ENCODE peak calls at places on chromosome 5, in ten cellular contexts. One of them, this sample, is unnamed.
A peak's percentile ranks its signal among the peaks of the same experiment; 100 is the strongest.

GRCh38 chr5:139294372-139295165 is 1.0 kb downstream of the MATR3 start:
- DNase-seq in A549: peak; percentile 91
- DNase-seq in heart left ventricle: peak; percentile 78
- DNase-seq in AG04449: no peak
- DNase-seq in dorsolateral prefrontal cortex: peak; percentile 68
- DNase-seq in naive thymus-derived CD4-positive, alpha-beta T cell: peak; percentile 68
- DNase-seq in upper lobe of right lung: peak; percentile 85
- DNase-seq in AG04450: peak; percentile 52
- DNase-seq in right cardiac atrium: peak; percentile 90
- DNase-seq in astrocyte of the spinal cord: peak; percentile 88
- DNase-seq in this sample: peak; percentile 47

GRCh38 chr5:127586811-127587210 is 62.1 kb upstream of the CTXN3 start:
- DNase-seq in naive thymus-derived CD4-positive, alpha-beta T cell: no peak
- DNase-seq in dorsolateral prefrontal cortex: no peak
- DNase-seq in AG04449: no peak
- DNase-seq in AG04450: no peak
- DNase-seq in upper lobe of right lung: no peak
- DNase-seq in A549: no peak
- DNase-seq in heart left ventricle: no peak
- DNase-seq in right cardiac atrium: no peak
- DNase-seq in astrocyte of the spinal cord: no peak
- DNase-seq in this sample: no peak

GRCh38 chr5:93721511-93721910 is 19.9 kb downstream of the POU5F2 start:
- DNase-seq in A549: no peak
- DNase-seq in heart left ventricle: no peak
- DNase-seq in naive thymus-derived CD4-positive, alpha-beta T cell: no peak
- DNase-seq in right cardiac atrium: no peak
- DNase-seq in AG04450: no peak
- DNase-seq in dorsolateral prefrontal cortex: no peak
- DNase-seq in astrocyte of the spinal cord: no peak
- DNase-seq in AG04449: no peak
- DNase-seq in upper lobe of right lung: no peak
- DNase-seq in this sample: no peak

GRCh38 chr5:112685929-112686328 is 51.8 kb upstream of the APC start:
- DNase-seq in A549: no peak
- DNase-seq in dorsolateral prefrontal cortex: no peak
- DNase-seq in astrocyte of the spinal cord: peak; percentile 14
- DNase-seq in naive thymus-derived CD4-positive, alpha-beta T cell: no peak
- DNase-seq in right cardiac atrium: no peak
- DNase-seq in upper lobe of right lung: no peak
- DNase-seq in heart left ventricle: no peak
- DNase-seq in AG04450: no peak
- DNase-seq in AG04449: peak; percentile 55
- DNase-seq in this sample: no peak

GRCh38 chr5:141017943-141018342 is 33.2 kb upstream of the PCDHB1 start:
- DNase-seq in right cardiac atrium: no peak
- DNase-seq in upper lobe of right lung: no peak
- DNase-seq in A549: no peak
- DNase-seq in AG04449: no peak
- DNase-seq in dorsolateral prefrontal cortex: no peak
- DNase-seq in AG04450: no peak
- DNase-seq in astrocyte of the spinal cord: no peak
- DNase-seq in naive thymus-derived CD4-positive, alpha-beta T cell: no peak
- DNase-seq in heart left ventricle: no peak
- DNase-seq in this sample: no peak

GRCh38 chr5:139481580-139482049 is 943 bp downstream of the STING1 start:
- DNase-seq in naive thymus-derived CD4-positive, alpha-beta T cell: no peak
- DNase-seq in AG04449: no peak
- DNase-seq in A549: no peak
- DNase-seq in AG04450: no peak
- DNase-seq in upper lobe of right lung: peak; percentile 73
- DNase-seq in astrocyte of the spinal cord: no peak
- DNase-seq in dorsolateral prefrontal cortex: no peak
- DNase-seq in heart left ventricle: peak; percentile 51
- DNase-seq in right cardiac atrium: peak; percentile 66
- DNase-seq in this sample: no peak

GRCh38 chr5:13477118-13477737 is 467.3 kb downstream of the DNAH5 start:
- DNase-seq in upper lobe of right lung: no peak
- DNase-seq in AG04450: peak; percentile 15
- DNase-seq in AG04449: peak; percentile 2
- DNase-seq in naive thymus-derived CD4-positive, alpha-beta T cell: no peak
- DNase-seq in right cardiac atrium: no peak
- DNase-seq in heart left ventricle: no peak
- DNase-seq in A549: no peak
- DNase-seq in astrocyte of the spinal cord: peak; percentile 91
- DNase-seq in dorsolateral prefrontal cortex: no peak
- DNase-seq in this sample: peak; percentile 91

GRCh38 chr5:73499187-73499586 is 945 bp downstream of the BTF3 start:
- DNase-seq in heart left ventricle: no peak
- DNase-seq in A549: no peak
- DNase-seq in AG04449: no peak
- DNase-seq in upper lobe of right lung: no peak
- DNase-seq in dorsolateral prefrontal cortex: no peak
- DNase-seq in AG04450: no peak
- DNase-seq in naive thymus-derived CD4-positive, alpha-beta T cell: no peak
- DNase-seq in astrocyte of the spinal cord: no peak
- DNase-seq in right cardiac atrium: no peak
- DNase-seq in this sample: no peak

GRCh38 chr5:147377685-147378084 is 132.2 kb downstream of the DPYSL3 start:
- DNase-seq in heart left ventricle: no peak
- DNase-seq in dorsolateral prefrontal cortex: no peak
- DNase-seq in A549: no peak
- DNase-seq in upper lobe of right lung: no peak
- DNase-seq in naive thymus-derived CD4-positive, alpha-beta T cell: no peak
- DNase-seq in AG04449: no peak
- DNase-seq in astrocyte of the spinal cord: no peak
- DNase-seq in right cardiac atrium: no peak
- DNase-seq in AG04450: no peak
- DNase-seq in this sample: no peak

GRCh38 chr5:139150359-139150999 is 47.7 kb downstream of the SIL1 start:
- DNase-seq in right cardiac atrium: peak; percentile 60
- DNase-seq in astrocyte of the spinal cord: no peak
- DNase-seq in AG04450: no peak
- DNase-seq in A549: no peak
- DNase-seq in heart left ventricle: no peak
- DNase-seq in dorsolateral prefrontal cortex: no peak
- DNase-seq in naive thymus-derived CD4-positive, alpha-beta T cell: no peak
- DNase-seq in upper lobe of right lung: no peak
- DNase-seq in AG04449: no peak
- DNase-seq in this sample: no peak

GRCh38 chr5:115685966-115686691 is 60.3 kb upstream of the TMED7 start:
- DNase-seq in dorsolateral prefrontal cortex: no peak
- DNase-seq in AG04449: no peak
- DNase-seq in upper lobe of right lung: no peak
- DNase-seq in naive thymus-derived CD4-positive, alpha-beta T cell: no peak
- DNase-seq in AG04450: no peak
- DNase-seq in astrocyte of the spinal cord: peak; percentile 14
- DNase-seq in right cardiac atrium: peak; percentile 51
- DNase-seq in heart left ventricle: peak; percentile 22
- DNase-seq in A549: no peak
- DNase-seq in this sample: peak; percentile 3
- H3K4me3 ChIP-seq in dorsolateral prefrontal cortex: no peak overlapping the region
- H3K4me3 ChIP-seq in AG04449: no peak overlapping the region
- H3K4me3 ChIP-seq in upper lobe of right lung: no peak overlapping the region
- H3K4me3 ChIP-seq in naive thymus-derived CD4-positive, alpha-beta T cell: no peak overlapping the region
- H3K4me3 ChIP-seq in AG04450: no peak overlapping the region
- H3K4me3 ChIP-seq in astrocyte of the spinal cord: no peak overlapping the region
- H3K4me3 ChIP-seq in right cardiac atrium: no peak overlapping the region
- H3K4me3 ChIP-seq in heart left ventricle: no peak overlapping the region
- H3K4me3 ChIP-seq in A549: no peak overlapping the region
- H3K4me3 ChIP-seq in this sample: no peak overlapping the region

DNA sequence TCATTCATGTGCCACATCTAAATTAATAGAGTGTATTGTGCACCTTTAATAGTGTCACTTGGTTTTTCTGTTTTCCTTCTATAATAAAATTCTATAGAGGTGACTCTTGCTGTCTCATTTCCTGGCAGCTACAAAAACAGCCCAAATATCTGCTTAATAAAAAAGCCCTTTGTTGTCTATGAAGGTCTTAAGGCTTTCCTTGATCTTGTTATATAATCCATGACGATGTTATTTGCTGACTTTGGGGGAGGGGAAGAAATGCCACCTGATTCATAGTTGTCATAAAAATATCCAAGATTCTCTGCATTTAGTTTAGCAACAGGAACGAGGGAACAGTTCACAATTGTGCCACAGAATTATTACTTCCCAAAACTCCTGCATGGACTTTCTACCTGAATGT is 31.3 kb downstream of the CPEB4 start:
- DNase-seq in right cardiac atrium: no peak
- DNase-seq in naive thymus-derived CD4-positive, alpha-beta T cell: no peak
- DNase-seq in AG04450: no peak
- DNase-seq in astrocyte of the spinal cord: no peak
- DNase-seq in dorsolateral prefrontal cortex: no peak
- DNase-seq in A549: peak; percentile 30
- DNase-seq in heart left ventricle: no peak
- DNase-seq in upper lobe of right lung: no peak
- DNase-seq in AG04449: no peak
- DNase-seq in this sample: no peak
- H3K4me3 ChIP-seq in right cardiac atrium: no peak overlapping the region
- H3K4me3 ChIP-seq in naive thymus-derived CD4-positive, alpha-beta T cell: no peak overlapping the region
- H3K4me3 ChIP-seq in AG04450: no peak overlapping the region
- H3K4me3 ChIP-seq in astrocyte of the spinal cord: no peak overlapping the region
- H3K4me3 ChIP-seq in dorsolateral prefrontal cortex: peak overlapping the region; percentile 60
- H3K4me3 ChIP-seq in A549: peak overlapping the region; percentile 60
- H3K4me3 ChIP-seq in heart left ventricle: peak overlapping the region; percentile 48
- H3K4me3 ChIP-seq in upper lobe of right lung: no peak overlapping the region
- H3K4me3 ChIP-seq in AG04449: no peak overlapping the region
- H3K4me3 ChIP-seq in this sample: no peak overlapping the region

GRCh38 chr5:172380992-172381643 is 73.2 kb downstream of the SH3PXD2B start:
- DNase-seq in astrocyte of the spinal cord: peak; percentile 77
- DNase-seq in right cardiac atrium: peak; percentile 95
- DNase-seq in dorsolateral prefrontal cortex: peak; percentile 93
- DNase-seq in naive thymus-derived CD4-positive, alpha-beta T cell: no peak
- DNase-seq in heart left ventricle: peak; percentile 47
- DNase-seq in upper lobe of right lung: peak; percentile 72
- DNase-seq in AG04449: no peak
- DNase-seq in AG04450: peak; percentile 30
- DNase-seq in A549: no peak
- DNase-seq in this sample: peak; percentile 30

GRCh38 chr5:172377856-172378255 is 76.5 kb downstream of the SH3PXD2B start:
- DNase-seq in dorsolateral prefrontal cortex: peak; percentile 52
- DNase-seq in naive thymus-derived CD4-positive, alpha-beta T cell: no peak
- DNase-seq in astrocyte of the spinal cord: no peak
- DNase-seq in right cardiac atrium: no peak
- DNase-seq in A549: no peak
- DNase-seq in AG04450: no peak
- DNase-seq in AG04449: no peak
- DNase-seq in upper lobe of right lung: no peak
- DNase-seq in heart left ventricle: no peak
- DNase-seq in this sample: no peak

GRCh38 chr5:172383231-172383802 is 71.0 kb downstream of the SH3PXD2B start:
- DNase-seq in AG04449: no peak
- DNase-seq in astrocyte of the spinal cord: peak; percentile 76
- DNase-seq in upper lobe of right lung: no peak
- DNase-seq in A549: peak; percentile 86
- DNase-seq in right cardiac atrium: peak; percentile 18
- DNase-seq in heart left ventricle: no peak
- DNase-seq in naive thymus-derived CD4-positive, alpha-beta T cell: no peak
- DNase-seq in AG04450: peak; percentile 48
- DNase-seq in dorsolateral prefrontal cortex: no peak
- DNase-seq in this sample: peak; percentile 24

GRCh38 chr5:172379481-172379880 is 74.8 kb downstream of the SH3PXD2B start:
- DNase-seq in A549: no peak
- DNase-seq in astrocyte of the spinal cord: no peak
- DNase-seq in dorsolateral prefrontal cortex: no peak
- DNase-seq in naive thymus-derived CD4-positive, alpha-beta T cell: no peak
- DNase-seq in AG04450: no peak
- DNase-seq in heart left ventricle: no peak
- DNase-seq in upper lobe of right lung: no peak
- DNase-seq in AG04449: no peak
- DNase-seq in right cardiac atrium: no peak
- DNase-seq in this sample: no peak

GRCh38 chr5:172380261-172380991 is 73.9 kb downstream of the SH3PXD2B start:
- DNase-seq in AG04450: no peak
- DNase-seq in A549: no peak
- DNase-seq in dorsolateral prefrontal cortex: no peak
- DNase-seq in naive thymus-derived CD4-positive, alpha-beta T cell: no peak
- DNase-seq in AG04449: no peak
- DNase-seq in upper lobe of right lung: no peak
- DNase-seq in right cardiac atrium: no peak
- DNase-seq in astrocyte of the spinal cord: no peak
- DNase-seq in heart left ventricle: no peak
- DNase-seq in this sample: peak; percentile 41
- H3K4me3 ChIP-seq in AG04450: no peak overlapping the region
- H3K4me3 ChIP-seq in A549: no peak overlapping the region
- H3K4me3 ChIP-seq in dorsolateral prefrontal cortex: peak overlapping the region; percentile 49
- H3K4me3 ChIP-seq in naive thymus-derived CD4-positive, alpha-beta T cell: no peak overlapping the region
- H3K4me3 ChIP-seq in AG04449: no peak overlapping the region
- H3K4me3 ChIP-seq in upper lobe of right lung: no peak overlapping the region
- H3K4me3 ChIP-seq in right cardiac atrium: no peak overlapping the region
- H3K4me3 ChIP-seq in astrocyte of the spinal cord: no peak overlapping the region
- H3K4me3 ChIP-seq in heart left ventricle: no peak overlapping the region
- H3K4me3 ChIP-seq in this sample: no peak overlapping the region

GRCh38 chr5:171418982-171419662 is at the start of gene FGF18:
- DNase-seq in AG04449: no peak
- DNase-seq in upper lobe of right lung: peak; percentile 79
- DNase-seq in right cardiac atrium: peak; percentile 85
- DNase-seq in naive thymus-derived CD4-positive, alpha-beta T cell: no peak
- DNase-seq in dorsolateral prefrontal cortex: peak; percentile 23
- DNase-seq in astrocyte of the spinal cord: peak; percentile 70
- DNase-seq in AG04450: no peak
- DNase-seq in heart left ventricle: peak; percentile 70
- DNase-seq in A549: peak; percentile 79
- DNase-seq in this sample: no peak

GRCh38 chr5:171419663-171420428 is 399 bp downstream of the FGF18 start:
- DNase-seq in right cardiac atrium: peak; percentile 77
- DNase-seq in A549: peak; percentile 43
- DNase-seq in dorsolateral prefrontal cortex: peak; percentile 25
- DNase-seq in naive thymus-derived CD4-positive, alpha-beta T cell: peak; percentile 13
- DNase-seq in heart left ventricle: no peak
- DNase-seq in astrocyte of the spinal cord: peak; percentile 9
- DNase-seq in AG04450: no peak
- DNase-seq in AG04449: no peak
- DNase-seq in upper lobe of right lung: no peak
- DNase-seq in this sample: no peak

GRCh38 chr5:171421331-171422262 is 2.1 kb downstream of the FGF18 start:
- DNase-seq in naive thymus-derived CD4-positive, alpha-beta T cell: no peak
- DNase-seq in heart left ventricle: no peak
- DNase-seq in AG04450: no peak
- DNase-seq in astrocyte of the spinal cord: no peak
- DNase-seq in AG04449: no peak
- DNase-seq in right cardiac atrium: no peak
- DNase-seq in dorsolateral prefrontal cortex: peak; percentile 22
- DNase-seq in A549: no peak
- DNase-seq in upper lobe of right lung: no peak
- DNase-seq in this sample: no peak

GRCh38 chr5:171422495-171422894 is 3.0 kb downstream of the FGF18 start:
- DNase-seq in A549: no peak
- DNase-seq in heart left ventricle: no peak
- DNase-seq in upper lobe of right lung: no peak
- DNase-seq in astrocyte of the spinal cord: no peak
- DNase-seq in dorsolateral prefrontal cortex: no peak
- DNase-seq in AG04449: no peak
- DNase-seq in naive thymus-derived CD4-positive, alpha-beta T cell: no peak
- DNase-seq in right cardiac atrium: no peak
- DNase-seq in AG04450: no peak
- DNase-seq in this sample: no peak

GRCh38 chr5:171420429-171421231 is 1.2 kb downstream of the FGF18 start:
- DNase-seq in heart left ventricle: peak; percentile 88
- DNase-seq in astrocyte of the spinal cord: peak; percentile 82
- DNase-seq in right cardiac atrium: peak; percentile 97
- DNase-seq in AG04449: peak; percentile 42
- DNase-seq in upper lobe of right lung: peak; percentile 91
- DNase-seq in AG04450: peak; percentile 67
- DNase-seq in A549: no peak
- DNase-seq in naive thymus-derived CD4-positive, alpha-beta T cell: no peak
- DNase-seq in dorsolateral prefrontal cortex: peak; percentile 55
- DNase-seq in this sample: peak; percentile 60
- H3K4me3 ChIP-seq in heart left ventricle: peak overlapping the region; percentile 49
- H3K4me3 ChIP-seq in astrocyte of the spinal cord: peak overlapping the region; percentile 25
- H3K4me3 ChIP-seq in right cardiac atrium: peak overlapping the region; percentile 69
- H3K4me3 ChIP-seq in AG04449: no peak overlapping the region
- H3K4me3 ChIP-seq in upper lobe of right lung: peak overlapping the region; percentile 44
- H3K4me3 ChIP-seq in AG04450: peak overlapping the region; percentile 46
- H3K4me3 ChIP-seq in A549: peak overlapping the region; percentile 51
- H3K4me3 ChIP-seq in naive thymus-derived CD4-positive, alpha-beta T cell: no peak overlapping the region
- H3K4me3 ChIP-seq in dorsolateral prefrontal cortex: peak overlapping the region; percentile 47
- H3K4me3 ChIP-seq in this sample: peak overlapping the region; percentile 27